ENCODE peak calls at places on chromosomes 12 and 14, in six cellular contexts. H is IMR-90, U is cardiac muscle cell, Q is H9, G is Panc1, V is tibial artery. C is an unnamed sample.

GRCh38 chr12:57888407-57889157 is 42.1 kb upstream of the CTDSP2 start:
- DNase-seq in G (no peak), H (peak; percentile 76), U (peak; percentile 67), V (no peak), Q (peak; percentile 72), C (no peak)

GRCh38 chr12:77645966-77646598 is 184.6 kb upstream of the NAV3 start:
- DNase-seq in H (no peak), Q (peak; percentile 66), U (no peak), G (no peak), V (no peak), C (no peak)

GRCh38 chr14:54538055-54538454 is 28.3 kb downstream of the CGRRF1 start:
- DNase-seq in Q (no peak), V (no peak), U (no peak), G (no peak), H (no peak), C (no peak)

GRCh38 chr12:124917135-124917840 is 2.8 kb upstream of the UBC start:
- DNase-seq in H (peak; percentile 100), V (peak; percentile 98), Q (peak; percentile 100), G (no peak), U (peak; percentile 100), C (peak; percentile 96)

GRCh38 chr12:86551146-86551571 is 295.0 kb upstream of the MGAT4C start:
- DNase-seq in V (peak; percentile 88), H (no peak), U (peak; percentile 37), G (no peak), Q (no peak), C (peak; percentile 69)

GRCh38 chr14:51484491-51484890 is 167.2 kb upstream of the FRMD6 start:
- DNase-seq in U (no peak), G (no peak), Q (no peak), V (no peak), H (no peak), C (no peak)

GRCh38 chr14:65243766-65244442 is 141.6 kb upstream of the MAX start:
- DNase-seq in H (peak; percentile 36), V (no peak), U (peak; percentile 69), G (no peak), Q (no peak), C (no peak)

GRCh38 chr12:15193927-15194326 is 27.3 kb downstream of the RERG start:
- DNase-seq in Q (no peak), H (no peak), U (no peak), V (no peak), G (no peak), C (no peak)

GRCh38 chr12:98653866-98654493 is 8.9 kb downstream of the APAF1 start:
- DNase-seq in H (peak; percentile 70), G (no peak), Q (no peak), V (no peak), U (peak; percentile 81), C (no peak)

GRCh38 chr12:91952916-91953315 is 192.7 kb downstream of the BTG1 start:
- DNase-seq in G (no peak), H (no peak), Q (no peak), U (no peak), V (no peak), C (no peak)

GRCh38 chr12:65510584-65511050 is 232.1 kb downstream of the MSRB3 start:
- DNase-seq in U (peak; percentile 81), H (no peak), Q (peak; percentile 77), V (no peak), G (no peak), C (no peak)

GRCh38 chr12:123655420-123655819 is 15.5 kb upstream of the TCTN2 start:
- DNase-seq in U (no peak), G (no peak), H (no peak), Q (no peak), V (no peak), C (no peak)

GRCh38 chr14:57382283-57382682 is 8.1 kb upstream of the NAA30 start:
- DNase-seq in G (no peak), Q (no peak), U (peak; percentile 81), H (peak; percentile 94), V (no peak), C (no peak)

GRCh38 chr12:120861074-120861795 is 42.9 kb downstream of the SPPL3 start:
- DNase-seq in U (no peak), H (peak; percentile 23), Q (no peak), G (no peak), V (no peak), C (no peak)

GRCh38 chr12:112327209-112327930 is 54.9 kb downstream of the HECTD4 start:
- DNase-seq in H (no peak), G (no peak), Q (no peak), V (no peak), U (no peak), C (no peak)

GRCh38 chr12:4288296-4289019 is 14.9 kb downstream of the CCND2 start:
- DNase-seq in V (no peak), Q (no peak), U (no peak), G (no peak), H (no peak), C (peak; percentile 66)

GRCh38 chr12:52202361-52203078 is 10.7 kb upstream of the KRT80 start:
- DNase-seq in U (peak; percentile 73), H (peak; percentile 16), Q (no peak), G (no peak), V (no peak), C (no peak)

GRCh38 chr14:61537567-61538463 is 157.5 kb upstream of the HIF1A start:
- DNase-seq in G (no peak), V (no peak), U (peak; percentile 90), Q (peak; percentile 56), H (peak; percentile 90), C (peak; percentile 52)

GRCh38 chr14:69153848-69154208 is 909 bp upstream of the DCAF5 start:
- DNase-seq in H (no peak), Q (no peak), V (peak; percentile 42), U (peak; percentile 27), G (no peak), C (no peak)

GRCh38 chr12:123056053-123056452 is 75.6 kb downstream of the ARL6IP4 start:
- DNase-seq in V (no peak), G (no peak), Q (no peak), H (peak; percentile 41), U (no peak), C (no peak)

GRCh38 chr14:20683125-20683895 is 1.1 kb upstream of the RNASE4 start:
- DNase-seq in H (peak; percentile 94), V (peak; percentile 74), Q (peak; percentile 87), G (peak; percentile 96), U (peak; percentile 92), C (no peak)

GRCh38 chr12:71626768-71627167 is 36.9 kb downstream of the ZFC3H1 start:
- DNase-seq in V (no peak), G (no peak), H (peak; percentile 65), U (peak; percentile 59), Q (no peak), C (no peak)

GRCh38 chr14:93780811-93781210 is 7.5 kb downstream of the PRIMA1 start:
- DNase-seq in U (no peak), H (no peak), V (no peak), G (no peak), Q (no peak), C (no peak)

GRCh38 chr14:105897725-105898113 is 371.3 kb downstream of the TMEM121 start:
- DNase-seq in U (no peak), G (no peak), V (no peak), Q (no peak), H (no peak), C (no peak)

GRCh38 chr14:105900398-105901160 is 374.2 kb downstream of the TMEM121 start:
- DNase-seq in H (no peak), U (no peak), V (no peak), G (no peak), Q (no peak), C (no peak)

GRCh38 chr14:105899657-105900397 is 373.4 kb downstream of the TMEM121 start:
- DNase-seq in H (no peak), V (no peak), G (no peak), Q (no peak), U (no peak), C (no peak)

GRCh38 chr14:105898482-105899010 is 372.2 kb downstream of the TMEM121 start:
- DNase-seq in U (no peak), V (no peak), Q (no peak), G (no peak), H (no peak), C (no peak)

GRCh38 chr14:105899071-105899641 is 372.8 kb downstream of the TMEM121 start:
- DNase-seq in Q (no peak), V (no peak), H (no peak), G (no peak), U (no peak), C (no peak)
- H3K9me3 ChIP-seq in Q (peaks cover 88% of the 10 kb centered on the region), V (no peaks in the 10 kb centered on the region), H (peaks cover 51% of the 10 kb centered on the region), G (no peaks in the 10 kb centered on the region), U (no peaks in the 10 kb centered on the region), C (no peaks in the 10 kb centered on the region)

DNA sequence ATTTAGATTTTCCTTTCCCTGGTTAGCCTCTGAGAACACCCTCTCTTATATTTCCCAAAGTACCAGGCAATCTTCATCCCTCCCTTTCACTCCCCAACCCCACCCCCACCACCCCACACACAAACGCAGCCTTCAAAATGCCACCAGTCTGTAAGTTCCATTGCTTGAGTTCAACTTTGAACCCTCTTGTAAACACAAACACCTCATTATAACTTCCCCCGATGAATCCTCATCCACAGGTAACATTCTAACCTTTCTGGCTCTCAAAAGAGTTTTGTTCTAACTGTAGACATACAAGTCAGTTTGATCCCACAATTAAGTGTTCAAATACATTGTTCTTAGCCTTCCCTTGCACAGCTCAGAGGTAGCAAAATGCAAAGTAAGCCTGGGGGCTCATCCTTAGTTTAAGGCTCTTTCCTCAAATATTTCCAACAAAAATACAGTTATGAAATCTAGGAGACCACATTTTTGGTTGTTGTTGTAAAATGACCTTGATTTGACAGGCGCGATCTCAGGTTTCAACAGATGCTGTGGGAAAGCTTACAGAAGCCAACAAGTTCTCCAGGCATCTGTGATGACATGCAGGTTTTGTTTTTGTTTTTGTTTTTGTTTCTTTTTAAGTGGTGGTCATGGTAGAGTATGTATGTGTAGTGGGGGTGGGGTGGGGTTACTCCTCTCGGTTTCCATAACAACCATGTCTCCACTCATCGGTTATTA is 199.6 kb upstream of the FOXN3 start:
- DNase-seq in H (peak; percentile 39), G (no peak), U (peak; percentile 49), V (no peak), Q (no peak), C (no peak)
- H3K27ac ChIP-seq in H (no peak overlapping the region), G (no peak overlapping the region), U (peak overlapping the region; percentile 41), V (peak overlapping the region; percentile 68), Q (peak overlapping the region; percentile 92), C (peak overlapping the region; percentile 85)

DNA sequence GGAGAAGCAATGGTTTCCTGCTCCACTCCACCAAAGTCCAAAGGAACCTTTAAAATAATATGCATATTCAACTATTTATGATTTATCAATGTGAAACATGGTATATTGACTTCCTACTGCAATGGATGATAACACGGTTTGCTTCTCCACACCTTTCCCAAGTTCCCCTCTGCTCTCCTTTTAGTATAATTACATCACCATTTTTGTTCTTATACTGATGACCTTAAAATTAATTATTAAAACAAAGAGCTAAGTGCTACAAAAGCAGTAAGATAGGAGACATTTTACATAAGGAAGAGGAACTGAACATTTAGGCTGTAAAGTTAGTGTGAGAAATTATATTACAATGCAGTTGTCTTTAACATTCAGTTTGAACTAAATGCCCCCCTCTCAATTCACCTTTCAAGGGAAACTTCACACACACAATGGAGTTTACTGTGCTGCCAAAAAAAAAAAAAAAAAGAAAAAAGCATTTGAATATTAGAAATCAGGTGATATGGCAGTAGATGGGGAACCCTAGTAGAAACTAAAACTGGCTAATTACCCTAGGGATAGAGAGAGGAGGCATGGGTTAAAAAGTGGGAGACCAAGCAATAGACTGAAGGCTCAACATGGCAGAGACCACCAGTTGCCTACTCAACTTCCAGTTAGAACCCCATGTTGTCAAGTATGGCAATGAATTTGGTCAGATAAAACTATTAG is 37.1 kb upstream of the STK38L start:
- DNase-seq in U (no peak), Q (no peak), G (no peak), H (no peak), V (no peak), C (no peak)
- TF ChIP-seq CTCF in U (no peak), Q (no peak), G (no peak), H (no peak), V (no peak), C (no peak)

GRCh38 chr12:95909871-95910270 is 32.5 kb downstream of the CCDC38 start:
- DNase-seq in G (no peak), H (no peak), V (no peak), Q (no peak), U (no peak), C (no peak)

GRCh38 chr12:95908573-95908972 is 33.8 kb downstream of the CCDC38 start:
- DNase-seq in H (peak; percentile 52), U (peak; percentile 77), Q (no peak), V (no peak), G (no peak), C (no peak)
- H3K9me3 ChIP-seq in H (no peaks in the 10 kb centered on the region), U (no peaks in the 10 kb centered on the region), Q (no peaks in the 10 kb centered on the region), V (no peaks in the 10 kb centered on the region), G (no peaks in the 10 kb centered on the region), C (no peaks in the 10 kb centered on the region)